ENCODE peak calls at places on chromosomes 4 and X, in ten cellular contexts. U, K, Z, M, P, J, X, D, B and Y are unnamed samples.

GRCh38 chr4:112082954-112083586 is 62.2 kb upstream of the FAM241A start:
- DNase-seq in U (peak), K (peak), Z (peak), M (peak), P (peak), J (no peak), X (no peak), D (no peak), B (peak), Y (peak)

GRCh38 chrX:56069299-56069941 is 162.7 kb upstream of the KLF8 start:
- DNase-seq in U (no peak), K (no peak), Z (no peak), M (no peak), P (no peak), J (no peak), X (no peak), D (no peak), B (no peak), Y (no peak)

GRCh38 chr4:132839070-132839469 is 310.0 kb upstream of the PCDH10 start:
- DNase-seq in U (no peak), K (no peak), Z (no peak), M (no peak), P (no peak), J (no peak), X (no peak), D (no peak), B (no peak), Y (no peak)

GRCh38 chr4:95572304-95572991 is 23.7 kb upstream of the UNC5C start:
- DNase-seq in U (no peak), K (peak), Z (no peak), M (peak), P (no peak), J (peak), X (peak), D (no peak), B (no peak), Y (no peak)

GRCh38 chrX:56789518-56790070 is 60.6 kb downstream of the NBDY start:
- DNase-seq in U (no peak), K (no peak), Z (no peak), M (no peak), P (no peak), J (no peak), X (peak), D (no peak), B (no peak), Y (no peak)

GRCh38 chr4:153468587-153468986 is 2.4 kb downstream of the TMEM131L start:
- DNase-seq in U (peak), K (no peak), Z (no peak), M (no peak), P (no peak), J (no peak), X (no peak), D (no peak), B (no peak), Y (no peak)

GRCh38 chr4:6938237-6938636 is 28.6 kb downstream of the TBC1D14 start:
- DNase-seq in U (no peak), K (no peak), Z (no peak), M (peak), P (peak), J (no peak), X (no peak), D (no peak), B (no peak), Y (no peak)

GRCh38 chrX:39201305-39201990 is 400.2 kb downstream of the MID1IP1 start:
- DNase-seq in U (peak), K (peak), Z (no peak), M (no peak), P (no peak), J (no peak), X (no peak), D (no peak), B (no peak), Y (no peak)

GRCh38 chr4:96162631-96163030 is 322.7 kb downstream of the PDHA2 start:
- DNase-seq in U (peak), K (peak), Z (no peak), M (peak), P (no peak), J (no peak), X (no peak), D (no peak), B (no peak), Y (no peak)

GRCh38 chr4:26457412-26457811 is 32.9 kb downstream of the CCKAR start:
- DNase-seq in U (no peak), K (no peak), Z (no peak), M (no peak), P (no peak), J (no peak), X (no peak), D (no peak), B (no peak), Y (no peak)

GRCh38 chr4:162506253-162506652 is 342.5 kb upstream of the FSTL5 start:
- DNase-seq in U (no peak), K (peak), Z (no peak), M (peak), P (peak), J (no peak), X (no peak), D (no peak), B (no peak), Y (peak)

GRCh38 chrX:131792356-131792749 is 230.7 kb upstream of the STK26 start:
- DNase-seq in U (peak), K (peak), Z (no peak), M (no peak), P (peak), J (peak), X (no peak), D (no peak), B (no peak), Y (peak)

GRCh38 chr4:119041951-119042560 is 93.6 kb upstream of the MYOZ2 start:
- DNase-seq in U (peak), K (peak), Z (peak), M (peak), P (peak), J (peak), X (peak), D (peak), B (peak), Y (peak)

GRCh38 chr4:834368-835147 is 8.6 kb upstream of the CPLX1 start:
- DNase-seq in U (no peak), K (no peak), Z (no peak), M (no peak), P (no peak), J (no peak), X (no peak), D (no peak), B (no peak), Y (no peak)

GRCh38 chr4:10816571-10816970 is 132.0 kb upstream of the CLNK start:
- DNase-seq in U (no peak), K (no peak), Z (no peak), M (no peak), P (no peak), J (no peak), X (no peak), D (no peak), B (no peak), Y (no peak)

GRCh38 chr4:74934016-74934821 is 1.3 kb downstream of the PARM1 start:
- DNase-seq in U (peak), K (peak), Z (no peak), M (peak), P (peak), J (peak), X (no peak), D (no peak), B (no peak), Y (no peak)

GRCh38 chrX:55057691-55058249 is 17.1 kb upstream of the PAGE2B start:
- DNase-seq in U (peak), K (peak), Z (no peak), M (peak), P (peak), J (no peak), X (no peak), D (peak), B (peak), Y (peak)

GRCh38 chr4:102438873-102439614 is 62.1 kb upstream of the NFKB1 start:
- DNase-seq in U (peak), K (peak), Z (peak), M (peak), P (peak), J (no peak), X (no peak), D (no peak), B (peak), Y (peak)

GRCh38 chr4:69092190-69092589 is 4.1 kb upstream of the UGT2B7 start:
- DNase-seq in U (peak), K (peak), Z (peak), M (peak), P (peak), J (no peak), X (no peak), D (no peak), B (no peak), Y (peak)

GRCh38 chr4:146407669-146408084 is 114.1 kb downstream of the SLC10A7 start:
- DNase-seq in U (peak), K (peak), Z (no peak), M (peak), P (no peak), J (no peak), X (no peak), D (no peak), B (no peak), Y (no peak)

GRCh38 chr4:87427518-87427868 is 5.1 kb downstream of the NUDT9 start:
- DNase-seq in U (no peak), K (no peak), Z (no peak), M (no peak), P (no peak), J (no peak), X (no peak), D (no peak), B (no peak), Y (no peak)

GRCh38 chr4:87430038-87430437 is 7.7 kb downstream of the NUDT9 start:
- DNase-seq in U (no peak), K (no peak), Z (no peak), M (no peak), P (no peak), J (no peak), X (no peak), D (no peak), B (no peak), Y (no peak)

GRCh38 chr4:87425711-87426110 is 3.3 kb downstream of the NUDT9 start:
- DNase-seq in U (no peak), K (no peak), Z (no peak), M (no peak), P (no peak), J (no peak), X (no peak), D (no peak), B (no peak), Y (no peak)

GRCh38 chr4:87426865-87427517 is 4.6 kb downstream of the NUDT9 start:
- DNase-seq in U (no peak), K (no peak), Z (no peak), M (no peak), P (no peak), J (no peak), X (no peak), D (no peak), B (no peak), Y (no peak)

DNA sequence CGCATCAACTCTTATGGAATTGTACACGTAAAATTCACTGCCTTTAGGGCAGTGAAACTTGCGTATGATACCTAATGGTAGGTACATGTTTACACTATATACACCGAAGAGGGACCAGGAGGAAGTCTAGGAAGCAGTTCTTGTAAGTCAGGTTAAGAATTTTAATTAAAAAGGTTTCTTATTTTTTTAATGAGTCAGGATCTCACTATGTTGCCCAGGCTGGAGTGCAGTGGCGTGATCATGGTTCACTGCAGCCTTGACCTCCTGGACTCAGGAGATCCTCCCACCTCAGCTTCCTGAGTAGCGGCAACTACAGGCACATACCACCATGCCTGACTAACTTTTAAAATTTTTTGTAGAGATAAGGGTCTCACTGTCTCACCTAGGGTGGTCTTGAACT is 6.6 kb downstream of the NUDT9 start:
- DNase-seq in U (no peak), K (no peak), Z (no peak), M (no peak), P (no peak), J (no peak), X (no peak), D (no peak), B (no peak), Y (no peak)
- H3K4me3 ChIP-seq in U (no peak), K (no peak), Z (no peak), M (no peak), P (no peak), J (no peak), X (no peak), D (no peak), B (no peak), Y (no peak)

DNA sequence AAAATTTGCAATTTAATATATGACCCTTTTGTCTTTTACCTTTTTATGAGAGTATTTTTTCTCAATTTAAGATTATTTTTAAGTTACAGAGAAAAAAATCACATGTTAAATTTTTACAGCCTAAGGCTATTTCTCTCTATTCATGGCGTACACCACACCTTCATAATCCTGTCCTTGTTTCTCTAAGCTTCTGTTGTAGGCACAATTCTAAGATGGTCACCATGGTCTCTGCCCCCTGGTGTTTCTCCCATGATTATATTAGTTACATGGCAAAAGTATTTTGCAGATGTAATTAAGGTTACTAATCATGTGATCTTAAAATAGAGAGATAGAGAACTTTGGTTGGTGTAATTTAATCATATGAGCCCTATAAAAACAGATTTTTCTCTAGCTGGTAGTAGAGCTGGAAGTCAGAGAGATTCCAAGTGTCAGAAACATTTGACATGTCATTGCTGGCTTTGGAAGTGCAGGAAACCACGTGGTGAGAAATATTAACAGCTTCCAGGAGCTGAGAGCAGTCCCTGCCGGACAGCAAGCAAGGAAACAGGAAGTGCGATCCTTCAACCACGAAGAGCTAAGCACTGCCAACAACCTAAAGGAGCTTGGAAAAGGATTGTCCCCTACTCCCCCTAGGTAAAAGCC is 89.8 kb downstream of the EIF4E start:
- DNase-seq in U (peak), K (peak), Z (no peak), M (peak), P (peak), J (no peak), X (no peak), D (no peak), B (peak), Y (no peak)
- TF ChIP-seq CTCF in U (no peak), K (no peak), Z (no peak), M (peak), P (no peak), J (no peak), X (no peak), D (no peak), B (no peak), Y (no peak)

GRCh38 chr4:173507471-173508385 is 22.3 kb downstream of the HAND2 start:
- DNase-seq in U (no peak), K (no peak), Z (no peak), M (no peak), P (no peak), J (no peak), X (no peak), D (peak), B (no peak), Y (no peak)

GRCh38 chr4:173511787-173512361 is 18.2 kb downstream of the HAND2 start:
- DNase-seq in U (no peak), K (no peak), Z (no peak), M (no peak), P (no peak), J (no peak), X (no peak), D (no peak), B (no peak), Y (no peak)

GRCh38 chr4:173506780-173507211 is 23.2 kb downstream of the HAND2 start:
- DNase-seq in U (no peak), K (no peak), Z (no peak), M (no peak), P (no peak), J (no peak), X (no peak), D (peak), B (no peak), Y (no peak)

GRCh38 chr4:173508386-173509002 is 21.5 kb downstream of the HAND2 start:
- DNase-seq in U (no peak), K (no peak), Z (no peak), M (no peak), P (no peak), J (no peak), X (no peak), D (no peak), B (no peak), Y (no peak)

GRCh38 chr4:173509031-173510001 is 20.7 kb downstream of the HAND2 start:
- DNase-seq in U (peak), K (no peak), Z (no peak), M (peak), P (peak), J (no peak), X (no peak), D (no peak), B (no peak), Y (no peak)
- H3K4me3 ChIP-seq in U (peak), K (peak), Z (peak), M (peak), P (peak), J (no peak), X (peak), D (peak), B (peak), Y (peak)

DNA sequence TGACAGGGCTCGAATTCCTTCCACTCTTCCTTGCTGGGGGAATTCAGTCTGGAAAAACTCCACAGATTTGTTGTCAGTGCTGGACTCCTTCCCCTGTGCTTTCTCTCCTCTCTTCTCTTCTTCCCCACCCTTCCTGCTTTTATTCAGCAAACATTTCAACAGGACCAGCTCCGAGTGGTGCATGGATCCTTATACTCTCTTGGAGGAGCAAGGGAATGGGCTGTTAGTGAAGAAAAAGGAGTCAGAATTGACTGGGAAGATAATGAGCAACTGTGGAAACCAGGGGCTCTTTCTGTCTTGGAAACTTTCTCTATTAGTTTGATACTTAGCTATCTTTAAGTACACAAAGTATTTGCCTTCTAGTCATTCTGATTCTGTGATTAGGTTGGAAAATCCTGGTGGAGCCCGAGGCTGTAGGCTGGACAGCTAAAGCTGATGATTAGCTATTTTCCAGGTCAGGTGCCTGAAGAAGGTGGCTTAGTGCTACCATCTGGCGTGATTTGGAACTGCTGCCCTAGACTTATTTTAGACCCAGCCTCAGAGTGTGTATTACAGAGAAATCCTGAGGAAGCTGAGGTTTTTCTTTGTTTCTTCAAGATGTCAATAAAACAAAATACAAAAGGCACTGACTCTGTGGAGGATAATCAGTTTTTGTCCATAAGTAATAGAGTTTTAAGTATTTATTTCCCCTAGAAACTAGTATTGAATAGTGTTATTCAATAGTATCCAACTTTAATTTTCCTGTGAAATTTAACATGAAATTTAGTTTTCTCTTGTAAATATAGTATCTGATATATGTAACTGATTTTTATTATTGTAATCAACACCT is 38.4 kb downstream of the NAP1L5 start:
- DNase-seq in U (peak), K (peak), Z (peak), M (peak), P (peak), J (peak), X (peak), D (peak), B (peak), Y (peak)
- TF ChIP-seq CTCF in U (peak), K (peak), Z (peak), M (peak), P (peak), J (peak), X (peak), D (peak), B (peak), Y (peak)

DNA sequence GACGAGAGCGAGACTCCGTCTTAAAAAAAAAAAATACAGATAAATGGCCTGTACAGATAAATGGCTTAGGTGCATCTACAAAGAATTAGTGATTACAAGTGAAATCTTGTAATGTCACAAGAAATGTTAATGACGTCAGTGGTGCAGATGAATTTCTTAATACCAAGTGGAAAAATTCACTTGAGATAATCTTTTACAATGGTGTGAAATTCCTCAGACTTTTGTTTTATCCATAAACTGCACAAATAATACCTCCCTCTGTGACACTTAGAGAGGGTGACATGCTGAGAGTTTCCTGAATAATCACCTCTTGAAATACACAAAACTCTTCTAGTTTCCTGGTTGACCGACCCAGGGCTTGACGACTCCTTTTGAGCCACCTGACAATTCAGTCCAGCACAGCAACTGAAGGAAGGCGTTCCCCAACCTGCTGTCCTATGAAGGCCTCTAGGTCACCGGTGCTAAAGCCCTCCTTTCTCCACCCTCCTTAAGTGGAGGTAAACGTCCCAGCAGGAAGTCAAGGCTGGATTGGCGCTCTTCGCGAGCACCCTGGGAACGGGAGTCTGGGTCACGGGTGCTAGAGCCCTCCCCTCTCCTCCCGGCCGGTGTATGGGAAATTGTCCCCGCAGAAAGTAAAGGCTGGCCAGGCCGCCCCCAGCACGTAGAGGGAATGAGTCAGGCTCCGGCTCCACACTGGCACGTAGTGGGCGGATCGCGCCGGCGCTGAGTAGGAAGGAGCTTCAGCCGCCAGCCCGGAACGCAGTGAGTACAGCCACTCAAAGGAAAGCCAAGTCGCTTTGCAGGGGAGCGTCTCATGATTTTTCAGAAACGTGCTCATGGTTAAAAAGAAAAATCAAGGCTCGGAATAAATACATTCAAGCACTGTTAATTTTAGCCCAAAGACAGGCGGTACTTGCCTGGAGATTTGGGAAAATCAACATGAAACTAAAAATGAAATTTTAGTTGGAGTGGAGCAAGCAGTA is at the start of gene TMEM144:
- DNase-seq in U (peak), K (peak), Z (peak), M (peak), P (peak), J (peak), X (peak), D (peak), B (peak), Y (peak)
- H3K4me3 ChIP-seq in U (peak), K (peak), Z (peak), M (peak), P (peak), J (no peak), X (peak), D (peak), B (peak), Y (peak)

DNA sequence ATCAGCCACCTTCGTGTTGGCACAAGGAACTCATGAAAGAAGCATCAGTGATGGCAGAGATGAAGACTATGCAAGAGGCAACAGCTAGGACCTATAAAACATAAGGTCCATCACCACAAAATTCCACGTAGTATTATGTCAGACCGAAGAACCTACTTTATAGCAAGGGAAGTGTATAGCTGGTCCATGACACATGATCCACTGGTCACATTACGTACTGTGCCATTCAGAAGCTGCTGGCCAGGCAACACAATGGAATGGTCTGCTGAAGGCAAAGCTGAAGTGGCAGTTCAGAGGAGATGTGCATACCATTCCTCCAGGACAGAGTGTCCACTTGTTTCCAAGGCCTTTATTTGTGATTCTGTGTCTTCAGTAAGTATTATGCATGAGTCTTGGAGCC is 215.6 kb upstream of the UGT8 start:
- DNase-seq in U (no peak), K (no peak), Z (no peak), M (no peak), P (no peak), J (no peak), X (no peak), D (no peak), B (no peak), Y (no peak)
- TF ChIP-seq CTCF in U (no peak), K (no peak), Z (no peak), M (no peak), P (no peak), J (no peak), X (no peak), D (no peak), B (no peak), Y (no peak)